ENCODE peak calls at places on chromosomes 2 and 18, in five cellular contexts. N, M, J, U and F are unnamed samples.

GRCh38 chr2:216691210-216691741 is 4.1 kb downstream of the IGFBP5 start:
- DNase-seq in N (peak), M (peak), J (peak), U (peak), F (peak)

GRCh38 chr18:37658894-37659293 is 93.3 kb upstream of the CELF4 start:
- DNase-seq in N (no peak), M (no peak), J (no peak), U (no peak), F (no peak)

GRCh38 chr2:203673933-203674332 is 32.5 kb upstream of the CD28 start:
- DNase-seq in N (no peak), M (no peak), J (no peak), U (no peak), F (no peak)

GRCh38 chr2:136235451-136236418 is 117.8 kb upstream of the CXCR4 start:
- DNase-seq in N (no peak), M (no peak), J (peak), U (no peak), F (no peak)

GRCh38 chr18:57845468-57846103 is 42.5 kb upstream of the ATP8B1 start:
- DNase-seq in N (no peak), M (no peak), J (peak), U (no peak), F (no peak)

GRCh38 chr2:145649061-145649460 is 1129.1 kb upstream of the ZEB2 start:
- DNase-seq in N (no peak), M (no peak), J (no peak), U (no peak), F (no peak)

GRCh38 chr2:46886268-46887027 is 29.2 kb downstream of the MCFD2 start:
- DNase-seq in N (no peak), M (no peak), J (no peak), U (no peak), F (no peak)

GRCh38 chr18:45441110-45441842 is 174.0 kb upstream of the SLC14A2 start:
- DNase-seq in N (no peak), M (no peak), J (peak), U (no peak), F (no peak)

GRCh38 chr2:88711897-88712296 is 20.4 kb downstream of the RPIA start:
- DNase-seq in N (no peak), M (no peak), J (no peak), U (no peak), F (no peak)

GRCh38 chr2:172552547-172553291 is 3.2 kb upstream of the PDK1 start:
- DNase-seq in N (no peak), M (no peak), J (peak), U (no peak), F (no peak)

GRCh38 chr2:15941970-15942710 is 1.8 kb downstream of the MYCN start:
- DNase-seq in N (no peak), M (no peak), J (no peak), U (peak), F (no peak)

GRCh38 chr18:47050468-47050867 is 15.0 kb upstream of the ELOA2 start:
- DNase-seq in N (no peak), M (no peak), J (peak), U (peak), F (no peak)

GRCh38 chr2:173589604-173590277 is 235.1 kb downstream of the CDCA7 start:
- DNase-seq in N (peak), M (peak), J (peak), U (no peak), F (no peak)

GRCh38 chr2:231181848-231182247 is 16.6 kb upstream of the ARMC9 start:
- DNase-seq in N (peak), M (no peak), J (peak), U (no peak), F (peak)

GRCh38 chr2:105308785-105309540 is 20.6 kb downstream of the TGFBRAP1 start:
- DNase-seq in N (peak), M (no peak), J (no peak), U (no peak), F (no peak)

GRCh38 chr18:54202851-54203250 is 21.6 kb downstream of the MBD2 start:
- DNase-seq in N (no peak), M (no peak), J (no peak), U (no peak), F (no peak)

GRCh38 chr2:229921101-229921891 is 513 bp downstream of the TRIP12 start:
- DNase-seq in N (peak), M (peak), J (peak), U (peak), F (peak)

GRCh38 chr2:224008702-224009261 is 30.3 kb downstream of the SERPINE2 start:
- DNase-seq in N (no peak), M (no peak), J (no peak), U (peak), F (no peak)

GRCh38 chr18:49910986-49911385 is 97.7 kb upstream of the ACAA2 start:
- DNase-seq in N (no peak), M (no peak), J (no peak), U (no peak), F (no peak)

GRCh38 chr2:26691881-26692813 is at the start of gene KCNK3:
- DNase-seq in N (peak), M (peak), J (peak), U (peak), F (peak)

GRCh38 chr2:110755494-110756078 is 23.2 kb downstream of the ACOXL start:
- DNase-seq in N (no peak), M (peak), J (peak), U (no peak), F (no peak)

GRCh38 chr2:105384216-105384615 is 14.6 kb downstream of the FHL2 start:
- DNase-seq in N (no peak), M (no peak), J (no peak), U (no peak), F (no peak)

GRCh38 chr18:54119524-54120019 is 104.9 kb downstream of the MBD2 start:
- DNase-seq in N (no peak), M (peak), J (peak), U (peak), F (no peak)

GRCh38 chr2:215717627-215718412 is 282.0 kb upstream of the FN1 start:
- DNase-seq in N (no peak), M (no peak), J (no peak), U (no peak), F (no peak)

GRCh38 chr2:158089322-158089721 is 12.4 kb upstream of the UPP2 start:
- DNase-seq in N (no peak), M (no peak), J (no peak), U (no peak), F (no peak)

GRCh38 chr18:697771-698170 is 14.7 kb downstream of the ENOSF1 start:
- DNase-seq in N (no peak), M (no peak), J (no peak), U (no peak), F (no peak)